ENCODE peak calls at places on chromosomes 3 and 15, in six cellular contexts. A is psoas muscle, U is kidney, Z is left lung, V is fibroblast of lung, D is uterus. R is an unnamed sample.
A peak's percentile ranks its signal among the peaks of the same experiment; 100 is the strongest.

GRCh38 chr3:65126527-65127440 is 439.0 kb upstream of the ADAMTS9 start:
- DNase-seq in A (no peak), U (no peak), Z (no peak), V (peak; percentile 94), D (no peak), R (no peak)

GRCh38 chr3:72316501-72317279 is 531.6 kb downstream of the SHQ1 start:
- DNase-seq in A (no peak), U (no peak), Z (no peak), V (no peak), D (no peak), R (no peak)

GRCh38 chr3:36482880-36483279 is 102.6 kb downstream of the STAC start:
- DNase-seq in A (no peak), U (no peak), Z (no peak), V (no peak), D (no peak), R (no peak)

GRCh38 chr15:89761929-89762328 is 10.9 kb upstream of the MESP1 start:
- DNase-seq in A (no peak), U (peak; percentile 44), Z (no peak), V (no peak), D (no peak), R (no peak)

GRCh38 chr3:42264399-42265058 is 1.5 kb downstream of the CCK start:
- DNase-seq in A (peak; percentile 40), U (peak; percentile 79), Z (peak; percentile 44), V (peak; percentile 28), D (no peak), R (no peak)

GRCh38 chr3:49807427-49808114 is 4.5 kb downstream of the INKA1 start:
- DNase-seq in A (no peak), U (no peak), Z (no peak), V (peak; percentile 20), D (no peak), R (no peak)

GRCh38 chr3:185595520-185595919 is 9.4 kb downstream of the SENP2 start:
- DNase-seq in A (no peak), U (no peak), Z (no peak), V (no peak), D (no peak), R (no peak)

GRCh38 chr15:88661041-88661765 is 22.4 kb downstream of the ISG20 start:
- DNase-seq in A (no peak), U (no peak), Z (no peak), V (no peak), D (no peak), R (no peak)

GRCh38 chr3:113216393-113216792 is 5.0 kb downstream of the BOC start:
- DNase-seq in A (no peak), U (no peak), Z (no peak), V (no peak), D (no peak), R (no peak)

GRCh38 chr15:70596354-70597055 is 166.9 kb downstream of the UACA start:
- DNase-seq in A (no peak), U (no peak), Z (no peak), V (peak; percentile 83), D (no peak), R (no peak)

GRCh38 chr3:151838574-151839312 is 24.8 kb downstream of the AADAC start:
- DNase-seq in A (no peak), U (peak; percentile 39), Z (no peak), V (peak; percentile 90), D (peak; percentile 28), R (peak; percentile 10)

GRCh38 chr3:120503727-120504616 is 53.2 kb upstream of the FSTL1 start:
- DNase-seq in A (no peak), U (no peak), Z (no peak), V (no peak), D (no peak), R (no peak)

GRCh38 chr3:32440481-32441350 is 49.1 kb downstream of the CMTM7 start:
- DNase-seq in A (no peak), U (no peak), Z (no peak), V (no peak), D (no peak), R (no peak)

GRCh38 chr3:38960953-38961622 is 90.7 kb downstream of the SCN11A start:
- DNase-seq in A (no peak), U (no peak), Z (no peak), V (peak; percentile 45), D (peak; percentile 20), R (peak; percentile 11)

GRCh38 chr15:85172846-85173490 is 191.3 kb downstream of the PDE8A start:
- DNase-seq in A (no peak), U (no peak), Z (no peak), V (peak; percentile 27), D (no peak), R (no peak)

GRCh38 chr3:69542265-69543079 is 156.6 kb upstream of the FRMD4B start:
- DNase-seq in A (peak; percentile 22), U (peak; percentile 75), Z (peak; percentile 64), V (peak; percentile 17), D (no peak), R (no peak)

GRCh38 chr3:37202035-37202434 is 27.7 kb upstream of the LRRFIP2 start:
- DNase-seq in A (no peak), U (no peak), Z (no peak), V (no peak), D (no peak), R (no peak)

GRCh38 chr3:192887047-192887446 is 30.6 kb downstream of the MB21D2 start:
- DNase-seq in A (no peak), U (no peak), Z (no peak), V (peak; percentile 56), D (no peak), R (no peak)

GRCh38 chr3:15726043-15726442 is 71.7 kb downstream of the ANKRD28 start:
- DNase-seq in A (no peak), U (no peak), Z (no peak), V (peak; percentile 27), D (no peak), R (no peak)

GRCh38 chr15:69181419-69181818 is 21.0 kb downstream of the GLCE start:
- DNase-seq in A (no peak), U (no peak), Z (no peak), V (no peak), D (no peak), R (no peak)

GRCh38 chr3:100590114-100590839 is 19.1 kb upstream of the ADGRG7 start:
- DNase-seq in A (no peak), U (no peak), Z (no peak), V (peak; percentile 81), D (peak; percentile 55), R (peak; percentile 16)

GRCh38 chr3:160678447-160678846 is 1.5 kb downstream of the ARL14 start:
- DNase-seq in A (no peak), U (no peak), Z (no peak), V (peak; percentile 38), D (no peak), R (no peak)

GRCh38 chr3:8319935-8320634 is 181.5 kb upstream of the LMCD1 start:
- DNase-seq in A (no peak), U (no peak), Z (no peak), V (peak; percentile 31), D (no peak), R (no peak)

GRCh38 chr3:134797080-134797801 is 2.2 kb downstream of the EPHB1 start:
- DNase-seq in A (no peak), U (peak; percentile 68), Z (no peak), V (no peak), D (no peak), R (no peak)

GRCh38 chr3:55200916-55201315 is 273.1 kb upstream of the LRTM1 start:
- DNase-seq in A (no peak), U (no peak), Z (no peak), V (no peak), D (no peak), R (no peak)

GRCh38 chr3:194936659-194937058 is 251.0 kb downstream of the FAM43A start:
- DNase-seq in A (no peak), U (no peak), Z (no peak), V (no peak), D (no peak), R (no peak)

GRCh38 chr3:138975366-138975765 is 28.3 kb downstream of the FOXL2NB start:
- DNase-seq in A (no peak), U (no peak), Z (no peak), V (no peak), D (no peak), R (no peak)

GRCh38 chr15:25179673-25180511 is 225.1 kb downstream of the SNRPN start:
- DNase-seq in A (peak; percentile 7), U (peak; percentile 52), Z (peak; percentile 29), V (no peak), D (peak; percentile 5), R (no peak)

GRCh38 chr15:25176991-25177954 is 222.5 kb downstream of the SNRPN start:
- DNase-seq in A (peak; percentile 6), U (peak; percentile 43), Z (peak; percentile 17), V (no peak), D (peak; percentile 7), R (no peak)

GRCh38 chr15:25177955-25178801 is 223.4 kb downstream of the SNRPN start:
- DNase-seq in A (peak; percentile 5), U (peak; percentile 58), Z (no peak), V (no peak), D (peak; percentile 7), R (no peak)

GRCh38 chr15:25180606-25181289 is 226.0 kb downstream of the SNRPN start:
- DNase-seq in A (peak; percentile 5), U (peak; percentile 51), Z (no peak), V (no peak), D (peak; percentile 3), R (no peak)

GRCh38 chr15:25178835-25179672 is 224.3 kb downstream of the SNRPN start:
- DNase-seq in A (peak; percentile 2), U (peak; percentile 45), Z (peak; percentile 22), V (no peak), D (peak; percentile 4), R (no peak)
- H3K9me3 ChIP-seq in A (peaks cover 11% of the 10 kb centered on the region), U (peaks cover 26% of the 10 kb centered on the region), Z (no peaks in the 10 kb centered on the region), V (no peaks in the 10 kb centered on the region), D (no peaks in the 10 kb centered on the region), R (peaks cover 39% of the 10 kb centered on the region)

GRCh38 chr3:21158801-21159564 is 592.0 kb downstream of the ZNF385D start:
- DNase-seq in A (no peak), U (no peak), Z (no peak), V (peak; percentile 75), D (no peak), R (no peak)

GRCh38 chr3:21154911-21155310 is 596.1 kb downstream of the ZNF385D start:
- DNase-seq in A (no peak), U (no peak), Z (no peak), V (no peak), D (no peak), R (no peak)

GRCh38 chr3:21163961-21164360 is 587.0 kb downstream of the ZNF385D start:
- DNase-seq in A (no peak), U (no peak), Z (no peak), V (no peak), D (no peak), R (no peak)

GRCh38 chr3:21159565-21159950 is 591.5 kb downstream of the ZNF385D start:
- DNase-seq in A (no peak), U (no peak), Z (no peak), V (no peak), D (no peak), R (no peak)
- H3K9me3 ChIP-seq in A (no peaks in the 10 kb centered on the region), U (no peaks in the 10 kb centered on the region), Z (no peaks in the 10 kb centered on the region), V (no peaks in the 10 kb centered on the region), D (no peaks in the 10 kb centered on the region), R (peaks cover 8% of the 10 kb centered on the region)

GRCh38 chr3:118267588-118267987 is 767.1 kb downstream of the IGSF11 start:
- DNase-seq in A (no peak), U (no peak), Z (no peak), V (no peak), D (no peak), R (no peak)

GRCh38 chr3:118262800-118263402 is 771.7 kb downstream of the IGSF11 start:
- DNase-seq in A (no peak), U (no peak), Z (no peak), V (no peak), D (no peak), R (no peak)
- H3K9me3 ChIP-seq in A (no peaks in the 10 kb centered on the region), U (no peaks in the 10 kb centered on the region), Z (no peaks in the 10 kb centered on the region), V (no peaks in the 10 kb centered on the region), D (no peaks in the 10 kb centered on the region), R (peaks cover 5% of the 10 kb centered on the region)

GRCh38 chr15:22251422-22251821 is 171.1 kb downstream of the OR4M2 start:
- DNase-seq in A (no peak), U (no peak), Z (no peak), V (no peak), D (no peak), R (no peak)
- H3K9me3 ChIP-seq in A (no peaks in the 10 kb centered on the region), U (peaks cover 5% of the 10 kb centered on the region), Z (no peaks in the 10 kb centered on the region), V (peaks cover 7% of the 10 kb centered on the region), D (no peaks in the 10 kb centered on the region), R (no peaks in the 10 kb centered on the region)

R was measured in CD4-positive, alpha-beta T cell.